ENCODE peak calls at places on chromosomes 4 and X, in four cellular contexts. D, I, J and R are unnamed samples.

GRCh38 chr4:120703908-120704307 is 218.6 kb downstream of the PRDM5 start:
- DNase-seq in I (no peak), D (no peak), J (no peak), R (no peak)

GRCh38 chr4:61152433-61152832 is 47.7 kb upstream of the ADGRL3 start:
- DNase-seq in J (no peak), D (no peak), I (no peak), R (no peak)

GRCh38 chrX:2224141-2224540 is 276.6 kb downstream of the DHRSX start:
- DNase-seq in I (no peak), J (no peak), D (no peak), R (no peak)

GRCh38 chr4:32826169-32826568 is 2106.0 kb downstream of the PCDH7 start:
- DNase-seq in I (no peak), J (no peak), D (no peak), R (no peak)

GRCh38 chrX:72121381-72121780 is 10.3 kb downstream of the RTL5 start:
- DNase-seq in D (no peak), I (no peak), J (peak; percentile 19), R (no peak)

GRCh38 chr4:41009411-41009810 is 204.9 kb downstream of the APBB2 start:
- DNase-seq in D (no peak), I (no peak), J (no peak), R (no peak)

GRCh38 chr4:101102114-101102752 is 245.1 kb downstream of the PPP3CA start:
- DNase-seq in I (no peak), J (no peak), D (no peak), R (no peak)

GRCh38 chrX:155893513-155893912 is 12.4 kb downstream of the VAMP7 start:
- DNase-seq in D (no peak), J (no peak), I (no peak), R (no peak)

GRCh38 chrX:84634201-84634782 is 132.0 kb upstream of the HDX start:
- DNase-seq in J (no peak), I (no peak), D (no peak), R (no peak)

GRCh38 chr4:78691333-78691732 is 84.8 kb upstream of the BMP2K start:
- DNase-seq in J (no peak), I (no peak), D (no peak), R (no peak)

GRCh38 chr4:147582386-147583077 is 34.7 kb upstream of the TMEM184C start:
- DNase-seq in I (no peak), J (no peak), D (no peak), R (no peak)

GRCh38 chrX:30821116-30821515 is 67.9 kb downstream of the TAB3 start:
- DNase-seq in D (no peak), I (no peak), J (no peak), R (no peak)

GRCh38 chr4:184949020-184949419 is 69.3 kb upstream of the HELT start:
- DNase-seq in D (no peak), I (no peak), J (no peak), R (no peak)

GRCh38 chr4:102139132-102139573 is 206.1 kb downstream of the SLC39A8 start:
- DNase-seq in I (peak; percentile 8), D (no peak), J (no peak), R (no peak)

GRCh38 chr4:137623013-137623412 is 90.7 kb upstream of the PCDH18 start:
- DNase-seq in I (no peak), J (no peak), D (no peak), R (peak; percentile 83)

GRCh38 chr4:2007804-2008670 is 737 bp downstream of the NELFA start:
- DNase-seq in D (no peak), I (no peak), J (no peak), R (no peak)

GRCh38 chr4:8215001-8215427 is 15.9 kb downstream of the SH3TC1 start:
- DNase-seq in D (no peak), J (no peak), I (peak; percentile 70), R (no peak)

GRCh38 chr4:119025916-119026661 is 109.5 kb upstream of the MYOZ2 start:
- DNase-seq in I (no peak), D (no peak), J (no peak), R (no peak)

GRCh38 chrX:54452920-54453319 is 12.7 kb downstream of the TSR2 start:
- DNase-seq in I (no peak), D (peak; percentile 2), J (peak; percentile 8), R (no peak)

GRCh38 chr4:113355550-113356371 is 306.3 kb downstream of the ANK2 start:
- DNase-seq in D (no peak), J (peak; percentile 51), I (peak; percentile 33), R (peak; percentile 95)

GRCh38 chrX:14354541-14354940 is 174.8 kb upstream of the GLRA2 start:
- DNase-seq in D (no peak), I (no peak), J (no peak), R (no peak)

GRCh38 chr4:155582971-155583437 is 83.6 kb upstream of the GUCY1A1 start:
- DNase-seq in I (no peak), D (no peak), J (no peak), R (peak; percentile 73)

GRCh38 chrX:46488712-46489111 is 56.5 kb downstream of the ZNF674 start:
- DNase-seq in D (no peak), J (no peak), I (no peak), R (no peak)

GRCh38 chr4:112855058-112855457 is 194.4 kb upstream of the ANK2 start:
- DNase-seq in J (no peak), I (no peak), D (no peak), R (no peak)

GRCh38 chr4:42282081-42282901 is 115.0 kb upstream of the SHISA3 start:
- DNase-seq in J (peak; percentile 61), I (peak; percentile 52), D (peak; percentile 59), R (peak; percentile 64)

GRCh38 chrX:16464369-16464768 is 185.6 kb upstream of the S100G start:
- DNase-seq in I (no peak), D (no peak), J (no peak), R (no peak)

GRCh38 chrX:70494441-70494840 is 49.8 kb downstream of the DLG3 start:
- DNase-seq in D (no peak), J (no peak), I (no peak), R (no peak)

GRCh38 chr4:15688056-15688455 is 6.4 kb downstream of the FAM200B start:
- DNase-seq in I (no peak), D (no peak), J (no peak), R (no peak)

GRCh38 chrX:136865270-136866168 is 15.0 kb downstream of the RBMX start:
- DNase-seq in I (no peak), J (no peak), D (no peak), R (no peak)

GRCh38 chrX:130539721-130540321 is 138.0 kb downstream of the RBMX2 start:
- DNase-seq in J (peak; percentile 21), I (peak; percentile 14), D (peak; percentile 57), R (peak; percentile 34)

GRCh38 chr4:4320951-4321714 is 31.1 kb downstream of the ZBTB49 start:
- DNase-seq in D (no peak), I (no peak), J (no peak), R (no peak)

GRCh38 chrX:9873952-9874351 is 87.7 kb downstream of the SHROOM2 start:
- DNase-seq in D (no peak), J (peak; percentile 35), I (no peak), R (peak; percentile 21)

GRCh38 chr4:88008133-88008621 is 742 bp downstream of the PKD2 start:
- DNase-seq in D (peak; percentile 30), I (no peak), J (peak; percentile 39), R (no peak)

GRCh38 chr4:31081375-31081774 is 361.2 kb downstream of the PCDH7 start:
- DNase-seq in D (no peak), J (no peak), I (no peak), R (no peak)

GRCh38 chrX:136584545-136584944 is 52.5 kb downstream of the VGLL1 start:
- DNase-seq in J (no peak), I (no peak), D (no peak), R (no peak)

GRCh38 chr4:55372259-55372658 is 23.5 kb upstream of the TMEM165 start:
- DNase-seq in D (no peak), I (no peak), J (no peak), R (no peak)

GRCh38 chr4:112279882-112280315 is 5.8 kb downstream of the TIFA start:
- DNase-seq in I (no peak), D (no peak), J (no peak), R (no peak)